ENCODE peak calls at places on chromosomes 13 and 19, in five cellular contexts. M, G, R, W and P are unnamed samples. For H3K27me3, the result is how much of the 10 kb centered on the place peaks cover.

GRCh38 chr19:11296264-11296663 is 304 bp downstream of the TSPAN16 start:
- DNase-seq in M (no peak), G (no peak), R (no peak), W (no peak), P (no peak)

GRCh38 chr19:38942471-38943181 is 11.9 kb downstream of the MRPS12 start:
- DNase-seq in M (no peak), G (no peak), R (no peak), W (no peak), P (no peak)

GRCh38 chr13:48858523-48858922 is 117.2 kb upstream of the FNDC3A start:
- DNase-seq in M (no peak), G (no peak), R (no peak), W (no peak), P (no peak)

GRCh38 chr13:27425918-27426630 is 1.7 kb downstream of the GTF3A start:
- DNase-seq in M (peak), G (peak), R (peak), W (peak), P (peak)

GRCh38 chr13:109567315-109567714 is 219.1 kb downstream of the IRS2 start:
- DNase-seq in M (no peak), G (no peak), R (no peak), W (no peak), P (no peak)

GRCh38 chr13:37929308-37929707 is 59.7 kb upstream of the TRPC4 start:
- DNase-seq in M (no peak), G (no peak), R (no peak), W (no peak), P (no peak)

GRCh38 chr13:110248449-110249143 is 58.4 kb downstream of the COL4A1 start:
- DNase-seq in M (no peak), G (no peak), R (no peak), W (peak), P (no peak)

GRCh38 chr13:45872574-45872973 is 21.0 kb upstream of the SIAH3 start:
- DNase-seq in M (no peak), G (no peak), R (no peak), W (no peak), P (no peak)

GRCh38 chr19:11995174-11995573 is 30.3 kb downstream of the ZNF763 start:
- DNase-seq in M (no peak), G (no peak), R (no peak), W (no peak), P (no peak)

GRCh38 chr19:32677657-32678056 is 2.0 kb downstream of the RGS9BP start:
- DNase-seq in M (no peak), G (no peak), R (no peak), W (no peak), P (no peak)

GRCh38 chr19:2763687-2764086 is 19.4 kb downstream of the SGTA start:
- DNase-seq in M (no peak), G (no peak), R (no peak), W (no peak), P (no peak)

GRCh38 chr19:49546825-49547565 is 19.2 kb downstream of the RCN3 start:
- DNase-seq in M (peak), G (peak), R (peak), W (peak), P (peak)

GRCh38 chr13:90968510-90968909 is 379.0 kb upstream of the MIR17HG start:
- DNase-seq in M (no peak), G (no peak), R (no peak), W (peak), P (no peak)

GRCh38 chr19:16627194-16627927 is 643 bp downstream of the MED26 start:
- DNase-seq in M (peak), G (no peak), R (no peak), W (no peak), P (peak)

GRCh38 chr13:30735025-30735967 is at the start of gene ALOX5AP:
- DNase-seq in M (peak), G (no peak), R (no peak), W (no peak), P (peak)

GRCh38 chr19:5694167-5694951 is 4.3 kb downstream of the RPL36 start:
- DNase-seq in M (no peak), G (no peak), R (no peak), W (no peak), P (no peak)

GRCh38 chr19:46821512-46822359 is 28.9 kb downstream of the AP2S1 start:
- DNase-seq in M (peak), G (no peak), R (peak), W (no peak), P (peak)

GRCh38 chr13:44507639-44508038 is 68.5 kb downstream of the TSC22D1 start:
- DNase-seq in M (no peak), G (no peak), R (no peak), W (no peak), P (no peak)
- H3K27me3 ChIP-seq in M (under half), G (under half), R (under half), W (under half), P (under half)

GRCh38 chr19:50779504-50780457 is 9.5 kb downstream of the GPR32 start:
- DNase-seq in M (no peak), G (no peak), R (no peak), W (no peak), P (no peak)
- H3K27me3 ChIP-seq in M (under half), G (under half), R (under half), W (under half), P (under half)

GRCh38 chr19:14072535-14073231 is at the start of gene MISP3:
- DNase-seq in M (no peak), G (peak), R (no peak), W (peak), P (no peak)

GRCh38 chr19:14070268-14071050 is 2.1 kb upstream of the MISP3 start:
- DNase-seq in M (no peak), G (no peak), R (no peak), W (no peak), P (no peak)

GRCh38 chr19:14073925-14074838 is 1.6 kb downstream of the MISP3 start:
- DNase-seq in M (no peak), G (no peak), R (no peak), W (no peak), P (no peak)

GRCh38 chr19:14078406-14078805 is 5.8 kb downstream of the MISP3 start:
- DNase-seq in M (no peak), G (no peak), R (no peak), W (no peak), P (no peak)

DNA sequence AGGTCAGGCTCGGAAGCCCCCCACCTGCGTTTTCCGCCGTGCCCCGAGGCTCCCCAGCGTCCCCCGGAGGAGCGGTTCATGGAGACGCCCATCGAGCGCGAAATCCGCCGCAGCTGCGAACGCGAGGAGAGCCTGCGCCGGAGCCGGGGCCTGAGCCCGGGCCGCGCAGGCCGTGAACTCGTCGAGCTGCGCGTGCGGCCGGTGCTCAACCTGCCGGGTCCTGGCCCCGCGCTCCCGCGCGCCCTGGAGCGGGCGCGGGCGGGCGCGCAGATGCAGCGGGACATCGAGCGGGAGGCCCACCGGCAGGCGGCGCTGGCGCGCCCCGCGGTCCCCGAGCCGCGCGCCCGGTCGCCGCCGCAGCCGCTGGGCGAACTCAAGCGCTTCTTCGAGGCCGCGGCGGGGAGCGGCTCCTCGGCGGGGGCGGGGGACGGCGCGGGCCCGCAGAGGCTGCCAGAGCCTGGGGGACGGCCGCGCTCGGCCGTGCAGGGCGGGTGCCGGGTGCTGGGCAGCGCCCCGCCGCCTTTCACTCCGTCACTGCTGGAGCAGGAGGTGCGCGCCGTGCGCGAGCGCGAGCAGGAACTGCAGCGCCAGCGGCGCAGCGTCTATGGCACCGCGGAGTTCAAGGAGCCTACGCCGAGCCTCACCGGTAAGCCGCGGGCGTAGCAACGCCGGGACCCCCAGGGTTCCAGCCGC is 792 bp downstream of the MISP3 start:
- DNase-seq in M (peak), G (peak), R (peak), W (peak), P (peak)
- H3K27me3 ChIP-seq in M (under half), G (under half), R (under half), W (under half), P (under half)

GRCh38 chr19:30068528-30069395 is 126.7 kb downstream of the URI1 start:
- DNase-seq in M (no peak), G (no peak), R (no peak), W (no peak), P (no peak)
- H3K27me3 ChIP-seq in M (under half), G (under half), R (under half), W (under half), P (under half)

DNA sequence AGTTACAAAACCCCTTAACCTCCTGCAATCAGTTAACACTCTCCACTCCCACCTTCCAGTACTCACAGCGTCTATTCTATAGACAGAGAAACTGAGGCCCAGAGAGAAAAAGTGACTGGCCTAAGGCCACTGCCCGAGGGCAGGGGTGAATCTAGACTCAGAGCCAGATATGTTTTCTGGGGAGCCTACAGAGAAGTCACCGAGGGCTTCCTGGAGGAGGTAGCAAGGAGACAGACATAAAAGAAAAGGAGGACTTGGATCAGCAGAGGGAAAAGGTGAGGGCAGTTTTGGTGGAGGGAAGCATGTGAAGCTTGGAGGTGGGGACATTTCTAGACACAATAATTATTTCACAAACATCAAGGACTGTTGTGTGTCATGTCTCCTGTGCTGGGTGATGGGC is 1.6 kb upstream of the COMP start:
- DNase-seq in M (no peak), G (no peak), R (no peak), W (no peak), P (no peak)
- H3K27me3 ChIP-seq in M (under half), G (half or more), R (under half), W (under half), P (under half)

DNA sequence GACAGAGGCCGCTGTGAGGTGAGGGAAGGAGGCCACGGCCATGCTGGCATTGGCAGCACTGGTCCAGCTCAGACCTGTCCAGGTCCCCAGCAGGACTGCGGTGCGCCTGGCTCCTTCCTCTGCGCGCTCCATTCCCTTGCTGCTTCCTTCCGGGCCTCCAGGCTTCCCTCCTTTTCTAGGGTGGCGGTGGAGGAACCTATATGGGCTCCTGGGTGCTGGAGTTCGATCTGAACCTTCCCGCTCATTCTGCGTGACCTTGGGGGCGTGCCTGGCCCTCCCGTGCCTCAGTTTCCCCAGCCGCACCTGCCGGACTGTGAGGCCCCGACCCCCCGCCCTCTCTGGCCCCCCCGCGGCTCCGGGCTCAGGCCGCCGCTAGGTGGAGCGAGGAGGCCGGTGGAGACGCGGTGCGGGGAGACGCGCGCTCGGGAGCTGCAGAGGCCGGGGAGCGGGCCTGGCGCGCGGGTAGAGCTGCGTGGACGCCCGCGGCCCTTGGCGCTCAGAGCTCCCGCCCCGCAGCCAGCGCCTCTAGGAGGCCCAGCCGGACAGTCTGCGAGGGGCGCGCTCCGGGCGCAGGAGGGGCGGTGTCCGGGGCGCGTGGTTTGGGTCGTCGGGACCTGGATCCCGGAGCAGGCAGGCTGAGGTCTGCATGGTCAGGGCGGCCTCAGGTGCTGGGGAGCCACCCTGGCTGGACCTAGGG is 29.9 kb downstream of the EFNA2 start:
- DNase-seq in M (peak), G (peak), R (no peak), W (peak), P (no peak)
- H3K27me3 ChIP-seq in M (under half), G (under half), R (under half), W (under half), P (under half)